ENCODE peak calls at places on chromosome 12, in nine cellular contexts. K is AG09319, J is ovary, O is fibroblast of pulmonary artery, M is HL-60, F is nephron progenitor cell, Y is HepG2, E is B cell, R is HFFc6. Z is an unnamed sample.

GRCh38 chr12:91226951-91227350 is 44.3 kb upstream of the DCN start:
- DNase-seq in K (no peak), J (no peak), O (no peak), M (no peak), F (no peak), Y (no peak), E (no peak), R (no peak), Z (no peak)

GRCh38 chr12:83210933-83211332 is 524.2 kb downstream of the TMTC2 start:
- DNase-seq in K (no peak), J (no peak), O (no peak), M (no peak), F (no peak), Y (no peak), E (no peak), R (no peak), Z (no peak)

GRCh38 chr12:43969882-43970281 is 134.0 kb downstream of the TMEM117 start:
- DNase-seq in K (no peak), J (no peak), O (peak), M (no peak), F (no peak), Y (no peak), E (no peak), R (peak), Z (no peak)

GRCh38 chr12:100128509-100128908 is 14.2 kb downstream of the BLTP3B start:
- DNase-seq in K (no peak), J (no peak), O (peak), M (peak), F (peak), Y (peak), E (no peak), R (peak), Z (no peak)

GRCh38 chr12:7171854-7172253 is 17.6 kb upstream of the PEX5 start:
- DNase-seq in K (no peak), J (no peak), O (no peak), M (no peak), F (no peak), Y (no peak), E (no peak), R (no peak), Z (no peak)

GRCh38 chr12:85713368-85713767 is 122.8 kb downstream of the RASSF9 start:
- DNase-seq in K (peak), J (no peak), O (peak), M (no peak), F (no peak), Y (no peak), E (no peak), R (no peak), Z (no peak)

GRCh38 chr12:91640021-91640420 is 457.4 kb upstream of the DCN start:
- DNase-seq in K (no peak), J (no peak), O (no peak), M (no peak), F (no peak), Y (no peak), E (no peak), R (no peak), Z (no peak)

GRCh38 chr12:15779925-15780324 is 9.3 kb downstream of the EPS8 start:
- DNase-seq in K (no peak), J (no peak), O (no peak), M (no peak), F (no peak), Y (no peak), E (no peak), R (no peak), Z (no peak)

GRCh38 chr12:64446295-64446694 is 5.6 kb upstream of the TBK1 start:
- DNase-seq in K (no peak), J (no peak), O (no peak), M (no peak), F (no peak), Y (no peak), E (no peak), R (no peak), Z (no peak)

GRCh38 chr12:121536058-121536928 is 44.5 kb downstream of the KDM2B start:
- DNase-seq in K (peak), J (peak), O (peak), M (peak), F (peak), Y (no peak), E (peak), R (peak), Z (peak)

GRCh38 chr12:123024819-123025391 is 44.4 kb downstream of the ARL6IP4 start:
- DNase-seq in K (no peak), J (no peak), O (no peak), M (no peak), F (no peak), Y (no peak), E (no peak), R (peak), Z (no peak)

GRCh38 chr12:100213016-100213891 is 12.6 kb downstream of the ACTR6 start:
- DNase-seq in K (no peak), J (no peak), O (no peak), M (no peak), F (no peak), Y (peak), E (no peak), R (no peak), Z (no peak)

GRCh38 chr12:105166736-105167135 is 59.2 kb downstream of the WASHC4 start:
- DNase-seq in K (peak), J (no peak), O (peak), M (no peak), F (no peak), Y (no peak), E (no peak), R (no peak), Z (no peak)

GRCh38 chr12:88556213-88556612 is 24.1 kb downstream of the KITLG start:
- DNase-seq in K (no peak), J (no peak), O (no peak), M (no peak), F (no peak), Y (no peak), E (no peak), R (no peak), Z (no peak)

GRCh38 chr12:104064842-104065441 is 611 bp downstream of the HCFC2 start:
- DNase-seq in K (no peak), J (no peak), O (no peak), M (no peak), F (peak), Y (no peak), E (no peak), R (no peak), Z (peak)

GRCh38 chr12:106249411-106250135 is 1.8 kb upstream of the CKAP4 start:
- DNase-seq in K (no peak), J (no peak), O (no peak), M (no peak), F (no peak), Y (no peak), E (peak), R (no peak), Z (no peak)

GRCh38 chr12:106248849-106249371 is 1.1 kb upstream of the CKAP4 start:
- DNase-seq in K (no peak), J (no peak), O (peak), M (no peak), F (no peak), Y (no peak), E (peak), R (peak), Z (no peak)

GRCh38 chr12:106254724-106255123 is 6.9 kb upstream of the CKAP4 start:
- DNase-seq in K (no peak), J (no peak), O (no peak), M (no peak), F (no peak), Y (no peak), E (no peak), R (no peak), Z (no peak)

GRCh38 chr12:106252056-106252455 is 4.2 kb upstream of the CKAP4 start:
- DNase-seq in K (no peak), J (no peak), O (no peak), M (no peak), F (no peak), Y (no peak), E (no peak), R (no peak), Z (no peak)

DNA sequence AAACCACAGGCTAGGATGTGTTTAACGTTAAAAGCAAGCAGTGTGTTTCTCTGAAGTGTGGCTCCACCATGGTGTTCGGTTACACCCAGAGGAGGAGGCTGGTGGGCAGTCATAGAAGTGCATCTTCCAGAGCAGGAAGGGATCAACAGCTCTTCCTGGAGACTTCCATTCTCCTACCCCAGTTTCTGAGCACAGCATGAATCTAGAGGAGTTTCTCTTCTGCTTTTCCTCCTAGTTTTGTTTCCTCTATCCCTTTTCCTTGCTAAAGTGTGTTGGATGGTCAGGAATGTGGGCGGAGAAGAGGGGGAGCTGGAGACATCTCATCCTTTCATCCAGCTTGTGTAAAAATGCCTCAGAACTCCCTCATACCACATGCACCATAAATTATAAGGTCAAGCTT is 3.8 kb upstream of the CKAP4 start:
- DNase-seq in K (no peak), J (no peak), O (peak), M (no peak), F (peak), Y (no peak), E (no peak), R (peak), Z (no peak)
- TF ChIP-seq CTCF in K (no peak), J (no peak), O (no peak), M (no peak), F (no peak), Y (no peak), E (no peak), R (peak), Z (no peak)

DNA sequence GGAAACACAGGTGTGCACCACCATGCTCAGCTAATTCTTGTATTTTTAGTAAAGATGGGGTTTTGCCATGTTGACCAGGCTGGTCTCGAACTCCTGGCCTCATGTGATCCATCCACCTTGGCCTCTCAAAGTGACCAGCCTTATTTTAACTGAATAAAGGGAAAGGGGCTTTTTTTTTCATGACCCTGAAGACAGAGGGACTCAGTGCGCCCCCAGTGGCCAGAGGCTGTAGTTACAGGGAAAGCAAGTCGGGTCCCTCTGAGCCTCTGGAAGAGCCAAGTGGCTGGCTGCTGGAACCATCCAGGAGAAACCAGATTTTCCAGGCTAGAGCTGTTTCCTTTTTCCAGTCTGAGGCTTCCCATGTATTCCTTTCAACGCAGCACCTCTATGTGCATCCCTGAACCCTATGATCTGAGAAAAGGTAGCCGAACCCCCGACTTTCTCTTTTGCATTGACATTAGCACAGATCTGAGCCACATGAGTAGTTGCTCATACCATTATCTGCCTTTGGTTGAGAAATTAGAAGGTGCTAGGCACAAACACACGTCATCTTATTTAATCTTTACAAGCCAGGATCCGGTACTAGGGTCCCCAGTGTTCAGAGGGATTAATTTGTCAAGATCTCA is 342.7 kb downstream of the CACNA1C start:
- DNase-seq in K (no peak), J (no peak), O (peak), M (peak), F (peak), Y (peak), E (no peak), R (no peak), Z (peak)
- TF ChIP-seq CTCF in K (peak), J (no peak), O (peak), M (peak), F (peak), Y (peak), E (peak), R (peak), Z (peak)

GRCh38 chr12:32116897-32117296 is 10.2 kb downstream of the BICD1 start:
- DNase-seq in K (no peak), J (no peak), O (no peak), M (no peak), F (no peak), Y (no peak), E (no peak), R (peak), Z (no peak)

GRCh38 chr12:32120419-32120818 is 13.8 kb downstream of the BICD1 start:
- DNase-seq in K (no peak), J (no peak), O (no peak), M (no peak), F (no peak), Y (no peak), E (no peak), R (no peak), Z (peak)

GRCh38 chr12:32110942-32111341 is 4.3 kb downstream of the BICD1 start:
- DNase-seq in K (no peak), J (no peak), O (no peak), M (no peak), F (no peak), Y (no peak), E (no peak), R (no peak), Z (no peak)

GRCh38 chr12:32118806-32119205 is 12.2 kb downstream of the BICD1 start:
- DNase-seq in K (no peak), J (no peak), O (no peak), M (no peak), F (no peak), Y (no peak), E (no peak), R (no peak), Z (no peak)

DNA sequence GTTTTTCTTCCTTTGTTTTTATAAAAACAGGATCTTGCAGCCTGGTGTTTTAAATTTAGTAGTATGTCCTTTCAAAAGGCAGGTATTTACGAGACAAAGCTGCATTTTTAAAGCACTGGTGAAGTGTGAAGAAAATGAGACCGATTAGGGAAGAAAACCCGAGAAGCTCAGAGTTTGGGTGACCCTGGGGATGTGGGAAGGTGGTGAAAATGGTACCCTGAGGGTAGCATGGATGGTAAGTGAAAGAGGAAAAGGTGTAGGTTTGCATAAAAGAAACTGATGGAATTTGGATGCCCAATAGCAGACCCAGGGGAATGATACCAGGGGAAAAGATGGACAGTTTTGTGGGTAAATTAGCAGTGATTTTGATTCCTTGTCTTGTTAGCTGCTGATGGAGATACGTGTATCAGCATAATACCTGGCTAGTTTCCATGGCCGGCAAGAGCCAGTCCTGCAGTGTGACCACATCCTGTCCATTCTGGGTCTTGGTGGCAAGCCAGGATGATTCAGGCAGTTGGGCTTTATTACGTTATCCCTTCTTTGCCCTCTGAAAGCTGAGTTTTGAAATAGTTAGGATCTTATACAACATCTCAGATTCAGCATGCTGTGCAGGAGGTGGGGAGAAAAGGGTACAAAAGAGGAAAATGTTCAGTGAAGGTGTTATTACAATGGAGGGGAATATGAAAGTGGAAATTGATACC is 8.9 kb downstream of the BICD1 start:
- DNase-seq in K (peak), J (peak), O (peak), M (peak), F (no peak), Y (no peak), E (no peak), R (peak), Z (no peak)
- TF ChIP-seq CTCF in K (no peak), J (no peak), O (no peak), M (no peak), F (no peak), Y (no peak), E (no peak), R (no peak), Z (no peak)

DNA sequence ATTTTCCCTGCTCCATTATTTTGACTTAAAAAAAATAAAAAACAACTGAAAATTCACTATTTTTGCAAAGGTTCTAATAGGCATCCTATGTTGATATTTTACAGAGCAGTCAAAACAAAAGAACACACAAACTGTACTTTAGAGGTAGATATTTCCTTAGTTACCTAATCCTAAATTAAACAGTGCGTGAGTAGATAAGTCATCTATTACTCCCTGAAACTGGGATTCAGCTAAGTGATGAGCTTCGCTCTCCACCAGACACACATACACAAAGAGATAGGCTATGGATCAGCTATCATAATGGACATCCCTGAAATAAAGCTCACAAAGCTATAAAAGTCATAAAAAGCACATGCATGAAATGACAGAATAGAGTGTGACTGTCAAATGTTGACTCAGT is 398.7 kb downstream of the SOX5 start:
- DNase-seq in K (no peak), J (no peak), O (no peak), M (no peak), F (no peak), Y (peak), E (no peak), R (no peak), Z (no peak)
- TF ChIP-seq CTCF in K (no peak), J (no peak), O (no peak), M (no peak), F (no peak), Y (no peak), E (no peak), R (no peak), Z (no peak)

DNA sequence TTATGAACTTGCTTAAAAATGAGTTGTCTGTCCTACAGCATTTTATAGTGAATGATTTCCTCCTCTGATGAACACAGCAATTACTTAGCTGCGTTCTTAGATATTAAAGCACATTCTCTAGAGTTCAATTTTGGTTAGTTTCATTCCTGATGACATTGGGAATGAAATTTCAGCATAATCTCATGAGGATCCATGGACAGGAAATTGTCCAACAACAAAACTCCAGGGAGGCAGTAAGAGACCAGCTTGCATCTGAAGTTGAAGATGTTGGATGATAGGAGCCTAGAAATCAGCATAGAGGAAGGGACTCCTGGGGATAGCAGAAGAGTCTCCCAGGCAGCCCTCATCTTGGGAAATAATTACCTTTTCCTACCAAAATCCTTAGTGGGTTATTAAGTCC is 128.7 kb upstream of the RAP1B start:
- DNase-seq in K (no peak), J (no peak), O (no peak), M (no peak), F (no peak), Y (no peak), E (no peak), R (no peak), Z (no peak)
- TF ChIP-seq CTCF in K (no peak), J (no peak), O (no peak), M (no peak), F (no peak), Y (no peak), E (no peak), R (no peak), Z (no peak)

GRCh38 chr12:67427336-67427735 is 158.2 kb downstream of the CAND1 start:
- DNase-seq in K (no peak), J (no peak), O (no peak), M (no peak), F (no peak), Y (no peak), E (no peak), R (no peak), Z (no peak)

GRCh38 chr12:67426067-67426466 is 156.9 kb downstream of the CAND1 start:
- DNase-seq in K (peak), J (no peak), O (peak), M (no peak), F (no peak), Y (no peak), E (no peak), R (peak), Z (no peak)

GRCh38 chr12:67425394-67425793 is 156.2 kb downstream of the CAND1 start:
- DNase-seq in K (no peak), J (no peak), O (no peak), M (no peak), F (no peak), Y (no peak), E (no peak), R (no peak), Z (no peak)

GRCh38 chr12:67422081-67422480 is 152.9 kb downstream of the CAND1 start:
- DNase-seq in K (no peak), J (no peak), O (no peak), M (no peak), F (no peak), Y (no peak), E (no peak), R (no peak), Z (no peak)

GRCh38 chr12:67424784-67425183 is 155.6 kb downstream of the CAND1 start:
- DNase-seq in K (no peak), J (no peak), O (no peak), M (no peak), F (no peak), Y (no peak), E (no peak), R (no peak), Z (no peak)
- TF ChIP-seq CTCF in K (no peak), J (no peak), O (no peak), M (no peak), F (no peak), Y (no peak), E (no peak), R (no peak), Z (no peak)

GRCh38 chr12:108307006-108307405 is 32.1 kb downstream of the CMKLR1 start:
- DNase-seq in K (peak), J (no peak), O (peak), M (no peak), F (no peak), Y (no peak), E (no peak), R (no peak), Z (no peak)
- TF ChIP-seq CTCF in K (no peak), J (no peak), O (no peak), M (no peak), F (no peak), Y (no peak), E (no peak), R (no peak), Z (no peak)

GRCh38 chr12:58302487-58303011 is 361.2 kb downstream of the ATP23 start:
- DNase-seq in K (no peak), J (no peak), O (no peak), M (no peak), F (no peak), Y (no peak), E (no peak), R (no peak), Z (no peak)
- TF ChIP-seq CTCF in K (no peak), J (no peak), O (no peak), M (no peak), F (no peak), Y (peak), E (no peak), R (no peak), Z (no peak)